ENCODE peak calls at places on chromosomes 13 and 19, in five cellular contexts. One of them, this sample, is unnamed.

GRCh38 chr13:90414691-90415596 is 932.5 kb upstream of the MIR17HG start:
- DNase-seq in HepG2: no peak
- DNase-seq in K562: no peak
- DNase-seq in endothelial cell of umbilical vein: peak; percentile 66
- DNase-seq in H1: no peak
- DNase-seq in this sample: peak; percentile 20

GRCh38 chr19:27966390-27966816 is 1246.5 kb downstream of the UQCRFS1 start:
- DNase-seq in K562: peak; percentile 8
- DNase-seq in HepG2: no peak
- DNase-seq in endothelial cell of umbilical vein: no peak
- DNase-seq in H1: no peak
- DNase-seq in this sample: no peak

GRCh38 chr13:39394811-39395685 is 207.9 kb downstream of the LHFPL6 start:
- DNase-seq in endothelial cell of umbilical vein: no peak
- DNase-seq in K562: no peak
- DNase-seq in H1: no peak
- DNase-seq in HepG2: no peak
- DNase-seq in this sample: no peak

GRCh38 chr13:44362394-44363040 is 11.1 kb upstream of the SERP2 start:
- DNase-seq in endothelial cell of umbilical vein: peak; percentile 53
- DNase-seq in HepG2: no peak
- DNase-seq in H1: no peak
- DNase-seq in K562: no peak
- DNase-seq in this sample: no peak

GRCh38 chr13:45496942-45497341 is 32.2 kb downstream of the COG3 start:
- DNase-seq in endothelial cell of umbilical vein: no peak
- DNase-seq in HepG2: no peak
- DNase-seq in K562: no peak
- DNase-seq in H1: no peak
- DNase-seq in this sample: no peak

GRCh38 chr13:101415358-101416174 is 742 bp downstream of the NALCN start:
- DNase-seq in K562: no peak
- DNase-seq in H1: peak; percentile 54
- DNase-seq in HepG2: no peak
- DNase-seq in endothelial cell of umbilical vein: peak; percentile 13
- DNase-seq in this sample: no peak

GRCh38 chr19:28414748-28415147 is 798.2 kb downstream of the UQCRFS1 start:
- DNase-seq in endothelial cell of umbilical vein: no peak
- DNase-seq in K562: no peak
- DNase-seq in HepG2: no peak
- DNase-seq in H1: no peak
- DNase-seq in this sample: no peak

GRCh38 chr13:69565334-69565733 is 542.3 kb upstream of the ATXN8OS start:
- DNase-seq in HepG2: peak; percentile 52
- DNase-seq in H1: no peak
- DNase-seq in K562: peak; percentile 8
- DNase-seq in endothelial cell of umbilical vein: peak; percentile 5
- DNase-seq in this sample: peak; percentile 54

GRCh38 chr19:15379996-15380647 is 535 bp upstream of the AKAP8 start:
- DNase-seq in endothelial cell of umbilical vein: peak; percentile 64
- DNase-seq in H1: peak; percentile 89
- DNase-seq in HepG2: peak; percentile 48
- DNase-seq in K562: peak; percentile 61
- DNase-seq in this sample: peak; percentile 74

GRCh38 chr19:55909801-55910200 is 22.3 kb downstream of the NLRP13 start:
- DNase-seq in endothelial cell of umbilical vein: no peak
- DNase-seq in K562: no peak
- DNase-seq in H1: no peak
- DNase-seq in HepG2: no peak
- DNase-seq in this sample: no peak

GRCh38 chr19:17671906-17672305 is 16.2 kb downstream of the UNC13A start:
- DNase-seq in K562: peak; percentile 71
- DNase-seq in endothelial cell of umbilical vein: peak; percentile 38
- DNase-seq in H1: peak; percentile 62
- DNase-seq in HepG2: peak; percentile 24
- DNase-seq in this sample: no peak

GRCh38 chr13:99958402-99959126 is 13.0 kb downstream of the ZIC5 start:
- DNase-seq in endothelial cell of umbilical vein: no peak
- DNase-seq in HepG2: no peak
- DNase-seq in H1: peak; percentile 78
- DNase-seq in K562: no peak
- DNase-seq in this sample: no peak
- TF ChIP-seq JUN in endothelial cell of umbilical vein: no peak
- TF ChIP-seq JUN in HepG2: no peak
- TF ChIP-seq JUN in H1: no peak
- TF ChIP-seq JUN in K562: no peak
- TF ChIP-seq JUN in this sample: no peak

GRCh38 chr13:111092685-111093084 is 22.4 kb upstream of the ARHGEF7 start:
- DNase-seq in HepG2: no peak
- DNase-seq in endothelial cell of umbilical vein: no peak
- DNase-seq in K562: no peak
- DNase-seq in H1: no peak
- DNase-seq in this sample: no peak
- TF ChIP-seq MAX in HepG2: no peak
- TF ChIP-seq MAX in endothelial cell of umbilical vein: no peak
- TF ChIP-seq MAX in K562: no peak
- TF ChIP-seq MAX in H1: no peak
- TF ChIP-seq MAX in this sample: no peak

GRCh38 chr19:2848625-2849024 is 7.3 kb downstream of the ZNF555 start:
- DNase-seq in K562: no peak
- DNase-seq in endothelial cell of umbilical vein: no peak
- DNase-seq in H1: no peak
- DNase-seq in HepG2: no peak
- DNase-seq in this sample: no peak

GRCh38 chr19:2850256-2850925 is 9.1 kb downstream of the ZNF555 start:
- DNase-seq in HepG2: no peak
- DNase-seq in endothelial cell of umbilical vein: no peak
- DNase-seq in K562: no peak
- DNase-seq in H1: no peak
- DNase-seq in this sample: no peak

GRCh38 chr19:2847507-2847906 is 6.2 kb downstream of the ZNF555 start:
- DNase-seq in endothelial cell of umbilical vein: no peak
- DNase-seq in K562: no peak
- DNase-seq in H1: no peak
- DNase-seq in HepG2: no peak
- DNase-seq in this sample: no peak

GRCh38 chr19:2845107-2845506 is 3.8 kb downstream of the ZNF555 start:
- DNase-seq in HepG2: no peak
- DNase-seq in endothelial cell of umbilical vein: no peak
- DNase-seq in H1: no peak
- DNase-seq in K562: no peak
- DNase-seq in this sample: no peak

GRCh38 chr19:2846180-2846935 is 5.1 kb downstream of the ZNF555 start:
- DNase-seq in endothelial cell of umbilical vein: no peak
- DNase-seq in K562: no peak
- DNase-seq in H1: no peak
- DNase-seq in HepG2: no peak
- DNase-seq in this sample: no peak
- H3K4me1 ChIP-seq in endothelial cell of umbilical vein: peaks cover 14% of the 10 kb centered on the region
- H3K4me1 ChIP-seq in K562: peaks cover 6% of the 10 kb centered on the region
- H3K4me1 ChIP-seq in H1: no peaks in the 10 kb centered on the region
- H3K4me1 ChIP-seq in HepG2: peaks cover 37% of the 10 kb centered on the region
- H3K4me1 ChIP-seq in this sample: no peaks in the 10 kb centered on the region

GRCh38 chr19:24063312-24063711 is 23.7 kb upstream of the ZNF254 start:
- DNase-seq in H1: no peak
- DNase-seq in K562: no peak
- DNase-seq in HepG2: peak; percentile 86
- DNase-seq in endothelial cell of umbilical vein: no peak
- DNase-seq in this sample: no peak

GRCh38 chr19:24064175-24064574 is 22.8 kb upstream of the ZNF254 start:
- DNase-seq in H1: no peak
- DNase-seq in K562: no peak
- DNase-seq in endothelial cell of umbilical vein: no peak
- DNase-seq in HepG2: no peak
- DNase-seq in this sample: no peak

GRCh38 chr19:24060687-24061356 is 26.2 kb upstream of the ZNF254 start:
- DNase-seq in H1: no peak
- DNase-seq in endothelial cell of umbilical vein: no peak
- DNase-seq in HepG2: no peak
- DNase-seq in K562: no peak
- DNase-seq in this sample: no peak

GRCh38 chr19:24059572-24060295 is 27.3 kb upstream of the ZNF254 start:
- DNase-seq in HepG2: no peak
- DNase-seq in K562: no peak
- DNase-seq in H1: no peak
- DNase-seq in endothelial cell of umbilical vein: no peak
- DNase-seq in this sample: no peak

GRCh38 chr19:24062222-24062621 is 24.8 kb upstream of the ZNF254 start:
- DNase-seq in HepG2: no peak
- DNase-seq in K562: no peak
- DNase-seq in endothelial cell of umbilical vein: no peak
- DNase-seq in H1: no peak
- DNase-seq in this sample: no peak
- TF ChIP-seq JUN in HepG2: no peak
- TF ChIP-seq JUN in K562: no peak
- TF ChIP-seq JUN in endothelial cell of umbilical vein: no peak
- TF ChIP-seq JUN in H1: no peak
- TF ChIP-seq JUN in this sample: no peak

GRCh38 chr13:40814803-40815202 is 25.4 kb downstream of the SLC25A15 start:
- DNase-seq in endothelial cell of umbilical vein: no peak
- DNase-seq in H1: no peak
- DNase-seq in HepG2: no peak
- DNase-seq in K562: no peak
- DNase-seq in this sample: no peak

GRCh38 chr13:40812102-40812501 is 22.7 kb downstream of the SLC25A15 start:
- DNase-seq in HepG2: no peak
- DNase-seq in H1: no peak
- DNase-seq in K562: no peak
- DNase-seq in endothelial cell of umbilical vein: no peak
- DNase-seq in this sample: no peak

GRCh38 chr13:40809471-40809870 is 20.1 kb downstream of the SLC25A15 start:
- DNase-seq in H1: no peak
- DNase-seq in K562: no peak
- DNase-seq in HepG2: no peak
- DNase-seq in endothelial cell of umbilical vein: no peak
- DNase-seq in this sample: no peak

GRCh38 chr13:40812724-40813445 is 23.5 kb downstream of the SLC25A15 start:
- DNase-seq in K562: no peak
- DNase-seq in H1: no peak
- DNase-seq in HepG2: no peak
- DNase-seq in endothelial cell of umbilical vein: no peak
- DNase-seq in this sample: peak; percentile 3

DNA sequence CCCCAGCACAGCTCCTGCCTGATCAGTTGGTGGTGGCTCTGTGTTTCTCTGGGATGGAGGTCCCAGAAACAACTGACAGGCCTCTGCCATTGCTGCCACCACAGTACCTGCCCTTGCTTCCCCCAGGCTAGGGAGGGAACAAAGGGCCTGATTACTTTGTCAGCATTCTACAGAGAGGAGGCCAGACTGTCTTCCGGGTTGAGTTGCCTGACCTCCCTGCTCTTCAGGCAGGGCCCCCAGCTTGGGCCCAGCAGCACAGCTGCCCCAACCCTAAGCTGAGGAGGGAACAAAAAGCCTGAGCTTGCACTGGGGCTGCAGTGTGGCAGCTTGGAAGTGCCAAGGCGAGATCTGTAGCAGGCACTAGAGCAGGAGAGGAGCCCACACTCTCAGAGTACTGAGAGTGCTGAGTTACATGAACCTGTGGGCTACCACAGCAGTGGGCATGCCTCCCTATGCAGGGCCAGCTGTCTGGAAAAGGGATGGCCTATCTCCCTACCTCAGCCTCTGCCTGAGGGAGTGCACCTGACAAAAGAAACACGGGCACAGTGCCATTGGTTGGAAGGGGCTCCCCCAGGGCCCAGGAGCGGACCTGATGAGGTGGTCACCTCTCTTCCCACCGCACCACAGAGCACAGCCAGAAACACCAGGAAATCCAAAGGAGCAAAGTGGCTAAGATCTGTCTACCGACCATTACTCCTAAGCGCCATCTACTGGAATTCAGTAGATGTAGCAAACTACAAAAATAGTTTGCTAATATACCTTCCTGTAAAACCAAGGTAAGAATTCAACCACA is 24.4 kb downstream of the SLC25A15 start:
- DNase-seq in endothelial cell of umbilical vein: peak; percentile 16
- DNase-seq in HepG2: peak; percentile 30
- DNase-seq in H1: peak; percentile 57
- DNase-seq in K562: no peak
- DNase-seq in this sample: no peak
- TF ChIP-seq MAX in endothelial cell of umbilical vein: no peak
- TF ChIP-seq MAX in HepG2: no peak
- TF ChIP-seq MAX in H1: no peak
- TF ChIP-seq MAX in K562: no peak
- TF ChIP-seq MAX in this sample: no peak

GRCh38 chr19:50332264-50333038 is 3.3 kb upstream of the KCNC3 start:
- DNase-seq in H1: peak; percentile 66
- DNase-seq in K562: no peak
- DNase-seq in HepG2: no peak
- DNase-seq in endothelial cell of umbilical vein: no peak
- DNase-seq in this sample: no peak

GRCh38 chr19:50332014-50332263 is 2.8 kb upstream of the KCNC3 start:
- DNase-seq in endothelial cell of umbilical vein: no peak
- DNase-seq in H1: no peak
- DNase-seq in K562: no peak
- DNase-seq in HepG2: no peak
- DNase-seq in this sample: no peak

GRCh38 chr19:50333235-50333736 is 4.1 kb upstream of the KCNC3 start:
- DNase-seq in HepG2: peak; percentile 72
- DNase-seq in H1: peak; percentile 93
- DNase-seq in K562: peak; percentile 76
- DNase-seq in endothelial cell of umbilical vein: peak; percentile 89
- DNase-seq in this sample: peak; percentile 98

GRCh38 chr19:50334741-50335421 is 5.7 kb upstream of the KCNC3 start:
- DNase-seq in endothelial cell of umbilical vein: no peak
- DNase-seq in K562: no peak
- DNase-seq in HepG2: no peak
- DNase-seq in H1: no peak
- DNase-seq in this sample: no peak

DNA sequence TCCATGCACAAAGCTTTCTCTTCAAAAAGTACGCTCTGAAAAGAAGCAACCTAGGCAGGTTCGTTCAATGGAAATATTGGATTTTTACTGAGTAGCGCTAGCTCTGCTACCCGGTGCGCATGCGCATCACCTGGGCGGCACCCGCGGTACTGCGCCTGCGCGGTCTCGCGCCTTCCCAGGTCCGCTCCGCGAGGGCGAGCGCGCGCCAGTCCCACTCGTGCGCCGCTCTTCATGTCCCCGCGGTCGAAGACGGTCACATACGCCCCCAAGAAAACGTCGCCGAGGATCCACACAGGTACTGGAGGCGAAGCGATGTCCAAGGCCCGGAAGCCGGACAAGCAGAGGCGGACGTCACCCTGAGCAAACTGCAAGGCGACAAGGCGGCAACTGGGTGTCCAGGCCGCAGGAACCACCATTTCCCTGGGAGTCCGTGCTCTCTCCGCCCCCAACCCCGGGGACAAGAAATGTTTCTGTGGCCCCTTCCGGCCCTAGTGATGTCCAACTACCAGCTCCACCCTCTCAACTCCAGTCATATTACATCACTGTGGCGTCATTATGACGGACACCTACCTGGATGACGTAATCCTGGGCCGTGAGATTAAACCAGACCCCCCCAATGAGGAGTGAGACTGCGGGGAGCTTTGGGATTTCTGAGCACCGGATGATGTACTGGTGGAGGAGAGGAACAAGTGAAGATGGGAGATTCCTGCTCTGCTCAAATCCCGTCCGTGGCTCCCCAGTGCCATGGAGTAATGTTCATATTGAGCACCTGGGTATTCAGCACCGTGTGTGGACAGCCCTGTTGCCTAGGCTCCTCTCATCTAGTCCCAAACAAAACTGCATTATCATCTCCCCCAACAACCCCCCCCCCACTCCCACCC is 4.8 kb upstream of the KCNC3 start:
- DNase-seq in K562: peak; percentile 99
- DNase-seq in H1: peak; percentile 94
- DNase-seq in endothelial cell of umbilical vein: no peak
- DNase-seq in HepG2: no peak
- DNase-seq in this sample: peak; percentile 99
- H3K4me1 ChIP-seq in K562: peaks cover 38% of the 10 kb centered on the region
- H3K4me1 ChIP-seq in H1: peaks cover 18% of the 10 kb centered on the region
- H3K4me1 ChIP-seq in endothelial cell of umbilical vein: peaks cover 7% of the 10 kb centered on the region
- H3K4me1 ChIP-seq in HepG2: peaks cover 45% of the 10 kb centered on the region
- H3K4me1 ChIP-seq in this sample: peaks cover 29% of the 10 kb centered on the region

This sample was measured in A549.